ENCODE peak calls at places on chromosomes 3 and 15, in ten cellular contexts. One of them, this sample, is unnamed.

GRCh38 chr15:63805993-63806980 is 27.5 kb downstream of the HERC1 start:
- DNase-seq in activated T-cell treated with anti-CD3 and anti-CD28 coated beads for 1 hour: no peak
- DNase-seq in memory B cell: no peak
- DNase-seq in cerebellum: no peak
- DNase-seq in foreskin fibroblast: no peak
- DNase-seq in A549: no peak
- DNase-seq in NCI-H774: no peak
- DNase-seq in SIG-M5: no peak
- DNase-seq in kidney glomerular epithelial cell: no peak
- DNase-seq in NCI-H1417: no peak
- DNase-seq in this sample: no peak

GRCh38 chr15:78638658-78639314 is 2.2 kb downstream of the CHRNB4 start:
- DNase-seq in activated T-cell treated with anti-CD3 and anti-CD28 coated beads for 1 hour: peak
- DNase-seq in memory B cell: peak
- DNase-seq in cerebellum: no peak
- DNase-seq in foreskin fibroblast: peak
- DNase-seq in A549: peak
- DNase-seq in NCI-H774: peak
- DNase-seq in SIG-M5: no peak
- DNase-seq in kidney glomerular epithelial cell: peak
- DNase-seq in NCI-H1417: peak
- DNase-seq in this sample: peak

GRCh38 chr3:5022187-5022965 is 43.1 kb downstream of the BHLHE40 start:
- DNase-seq in activated T-cell treated with anti-CD3 and anti-CD28 coated beads for 1 hour: no peak
- DNase-seq in memory B cell: no peak
- DNase-seq in cerebellum: no peak
- DNase-seq in foreskin fibroblast: no peak
- DNase-seq in A549: no peak
- DNase-seq in NCI-H774: no peak
- DNase-seq in SIG-M5: no peak
- DNase-seq in kidney glomerular epithelial cell: peak
- DNase-seq in NCI-H1417: no peak
- DNase-seq in this sample: no peak

GRCh38 chr3:178203152-178203551 is 333.1 kb upstream of the KCNMB2 start:
- DNase-seq in activated T-cell treated with anti-CD3 and anti-CD28 coated beads for 1 hour: no peak
- DNase-seq in memory B cell: no peak
- DNase-seq in cerebellum: peak
- DNase-seq in foreskin fibroblast: no peak
- DNase-seq in A549: no peak
- DNase-seq in NCI-H774: no peak
- DNase-seq in SIG-M5: no peak
- DNase-seq in kidney glomerular epithelial cell: no peak
- DNase-seq in NCI-H1417: no peak
- DNase-seq in this sample: no peak

GRCh38 chr15:31328999-31329639 is 2.5 kb downstream of the KLF13 start:
- DNase-seq in activated T-cell treated with anti-CD3 and anti-CD28 coated beads for 1 hour: no peak
- DNase-seq in memory B cell: no peak
- DNase-seq in cerebellum: no peak
- DNase-seq in foreskin fibroblast: no peak
- DNase-seq in A549: no peak
- DNase-seq in NCI-H774: no peak
- DNase-seq in SIG-M5: no peak
- DNase-seq in kidney glomerular epithelial cell: no peak
- DNase-seq in NCI-H1417: peak
- DNase-seq in this sample: peak

GRCh38 chr3:155441026-155441425 is 147.5 kb upstream of the STRIT1 start:
- DNase-seq in activated T-cell treated with anti-CD3 and anti-CD28 coated beads for 1 hour: no peak
- DNase-seq in memory B cell: no peak
- DNase-seq in cerebellum: no peak
- DNase-seq in foreskin fibroblast: no peak
- DNase-seq in A549: no peak
- DNase-seq in NCI-H774: no peak
- DNase-seq in SIG-M5: no peak
- DNase-seq in kidney glomerular epithelial cell: no peak
- DNase-seq in NCI-H1417: no peak
- DNase-seq in this sample: no peak

GRCh38 chr15:29860872-29861271 is 38.6 kb upstream of the TJP1 start:
- DNase-seq in activated T-cell treated with anti-CD3 and anti-CD28 coated beads for 1 hour: no peak
- DNase-seq in memory B cell: no peak
- DNase-seq in cerebellum: no peak
- DNase-seq in foreskin fibroblast: no peak
- DNase-seq in A549: no peak
- DNase-seq in NCI-H774: no peak
- DNase-seq in SIG-M5: no peak
- DNase-seq in kidney glomerular epithelial cell: no peak
- DNase-seq in NCI-H1417: no peak
- DNase-seq in this sample: no peak

GRCh38 chr3:141853146-141853690 is 23.2 kb upstream of the ATP1B3 start:
- DNase-seq in activated T-cell treated with anti-CD3 and anti-CD28 coated beads for 1 hour: no peak
- DNase-seq in memory B cell: no peak
- DNase-seq in cerebellum: no peak
- DNase-seq in foreskin fibroblast: no peak
- DNase-seq in A549: no peak
- DNase-seq in NCI-H774: no peak
- DNase-seq in SIG-M5: no peak
- DNase-seq in kidney glomerular epithelial cell: no peak
- DNase-seq in NCI-H1417: no peak
- DNase-seq in this sample: no peak

GRCh38 chr3:55505776-55506175 is 18.7 kb upstream of the WNT5A start:
- DNase-seq in activated T-cell treated with anti-CD3 and anti-CD28 coated beads for 1 hour: no peak
- DNase-seq in memory B cell: no peak
- DNase-seq in cerebellum: no peak
- DNase-seq in foreskin fibroblast: no peak
- DNase-seq in A549: no peak
- DNase-seq in NCI-H774: no peak
- DNase-seq in SIG-M5: no peak
- DNase-seq in kidney glomerular epithelial cell: no peak
- DNase-seq in NCI-H1417: no peak
- DNase-seq in this sample: no peak

GRCh38 chr3:194760740-194761139 is 75.1 kb downstream of the FAM43A start:
- DNase-seq in activated T-cell treated with anti-CD3 and anti-CD28 coated beads for 1 hour: no peak
- DNase-seq in memory B cell: no peak
- DNase-seq in cerebellum: no peak
- DNase-seq in foreskin fibroblast: no peak
- DNase-seq in A549: no peak
- DNase-seq in NCI-H774: no peak
- DNase-seq in SIG-M5: no peak
- DNase-seq in kidney glomerular epithelial cell: no peak
- DNase-seq in NCI-H1417: no peak
- DNase-seq in this sample: no peak

GRCh38 chr3:37024820-37025405 is 31.6 kb downstream of the MLH1 start:
- DNase-seq in activated T-cell treated with anti-CD3 and anti-CD28 coated beads for 1 hour: no peak
- DNase-seq in memory B cell: no peak
- DNase-seq in cerebellum: no peak
- DNase-seq in foreskin fibroblast: no peak
- DNase-seq in A549: peak
- DNase-seq in NCI-H774: no peak
- DNase-seq in SIG-M5: peak
- DNase-seq in kidney glomerular epithelial cell: no peak
- DNase-seq in NCI-H1417: no peak
- DNase-seq in this sample: no peak

GRCh38 chr3:25834346-25834745 is 44.5 kb downstream of the OXSM start:
- DNase-seq in activated T-cell treated with anti-CD3 and anti-CD28 coated beads for 1 hour: no peak
- DNase-seq in memory B cell: no peak
- DNase-seq in cerebellum: no peak
- DNase-seq in foreskin fibroblast: no peak
- DNase-seq in A549: no peak
- DNase-seq in NCI-H774: no peak
- DNase-seq in SIG-M5: no peak
- DNase-seq in kidney glomerular epithelial cell: no peak
- DNase-seq in NCI-H1417: no peak
- DNase-seq in this sample: no peak

GRCh38 chr3:63809607-63810006 is 9.5 kb upstream of the C3orf49 start:
- DNase-seq in activated T-cell treated with anti-CD3 and anti-CD28 coated beads for 1 hour: no peak
- DNase-seq in memory B cell: no peak
- DNase-seq in cerebellum: no peak
- DNase-seq in foreskin fibroblast: peak
- DNase-seq in A549: no peak
- DNase-seq in NCI-H774: no peak
- DNase-seq in SIG-M5: no peak
- DNase-seq in kidney glomerular epithelial cell: no peak
- DNase-seq in NCI-H1417: no peak
- DNase-seq in this sample: no peak

GRCh38 chr3:32814371-32814770 is 3.4 kb upstream of the TRIM71 start:
- DNase-seq in activated T-cell treated with anti-CD3 and anti-CD28 coated beads for 1 hour: no peak
- DNase-seq in memory B cell: no peak
- DNase-seq in cerebellum: no peak
- DNase-seq in foreskin fibroblast: no peak
- DNase-seq in A549: no peak
- DNase-seq in NCI-H774: no peak
- DNase-seq in SIG-M5: peak
- DNase-seq in kidney glomerular epithelial cell: no peak
- DNase-seq in NCI-H1417: no peak
- DNase-seq in this sample: no peak

GRCh38 chr15:40046721-40047412 is 7.9 kb upstream of the SRP14 start:
- DNase-seq in activated T-cell treated with anti-CD3 and anti-CD28 coated beads for 1 hour: no peak
- DNase-seq in memory B cell: no peak
- DNase-seq in cerebellum: no peak
- DNase-seq in foreskin fibroblast: peak
- DNase-seq in A549: peak
- DNase-seq in NCI-H774: no peak
- DNase-seq in SIG-M5: no peak
- DNase-seq in kidney glomerular epithelial cell: peak
- DNase-seq in NCI-H1417: no peak
- DNase-seq in this sample: no peak

GRCh38 chr3:46858456-46858855 is 4.8 kb downstream of the MYL3 start:
- DNase-seq in activated T-cell treated with anti-CD3 and anti-CD28 coated beads for 1 hour: no peak
- DNase-seq in memory B cell: no peak
- DNase-seq in cerebellum: no peak
- DNase-seq in foreskin fibroblast: no peak
- DNase-seq in A549: no peak
- DNase-seq in NCI-H774: no peak
- DNase-seq in SIG-M5: no peak
- DNase-seq in kidney glomerular epithelial cell: no peak
- DNase-seq in NCI-H1417: no peak
- DNase-seq in this sample: no peak

GRCh38 chr3:143000525-143000924 is 845 bp upstream of the U2SURP start:
- DNase-seq in activated T-cell treated with anti-CD3 and anti-CD28 coated beads for 1 hour: no peak
- DNase-seq in memory B cell: no peak
- DNase-seq in cerebellum: no peak
- DNase-seq in foreskin fibroblast: peak
- DNase-seq in A549: no peak
- DNase-seq in NCI-H774: no peak
- DNase-seq in SIG-M5: no peak
- DNase-seq in kidney glomerular epithelial cell: peak
- DNase-seq in NCI-H1417: peak
- DNase-seq in this sample: no peak

GRCh38 chr3:173258721-173259120 is 117.7 kb upstream of the SPATA16 start:
- DNase-seq in activated T-cell treated with anti-CD3 and anti-CD28 coated beads for 1 hour: no peak
- DNase-seq in memory B cell: no peak
- DNase-seq in cerebellum: no peak
- DNase-seq in foreskin fibroblast: no peak
- DNase-seq in A549: no peak
- DNase-seq in NCI-H774: no peak
- DNase-seq in SIG-M5: no peak
- DNase-seq in kidney glomerular epithelial cell: no peak
- DNase-seq in NCI-H1417: no peak
- DNase-seq in this sample: no peak

GRCh38 chr3:13262493-13263211 is 157.5 kb downstream of the NUP210 start:
- DNase-seq in activated T-cell treated with anti-CD3 and anti-CD28 coated beads for 1 hour: no peak
- DNase-seq in memory B cell: no peak
- DNase-seq in cerebellum: no peak
- DNase-seq in foreskin fibroblast: no peak
- DNase-seq in A549: peak
- DNase-seq in NCI-H774: no peak
- DNase-seq in SIG-M5: no peak
- DNase-seq in kidney glomerular epithelial cell: peak
- DNase-seq in NCI-H1417: no peak
- DNase-seq in this sample: no peak

GRCh38 chr3:192422998-192423349 is 304.4 kb downstream of the FGF12 start:
- DNase-seq in activated T-cell treated with anti-CD3 and anti-CD28 coated beads for 1 hour: no peak
- DNase-seq in memory B cell: no peak
- DNase-seq in cerebellum: no peak
- DNase-seq in foreskin fibroblast: no peak
- DNase-seq in A549: no peak
- DNase-seq in NCI-H774: peak
- DNase-seq in SIG-M5: no peak
- DNase-seq in kidney glomerular epithelial cell: peak
- DNase-seq in NCI-H1417: peak
- DNase-seq in this sample: no peak

GRCh38 chr3:168269019-168269418 is 173.3 kb upstream of the GOLIM4 start:
- DNase-seq in activated T-cell treated with anti-CD3 and anti-CD28 coated beads for 1 hour: no peak
- DNase-seq in memory B cell: no peak
- DNase-seq in cerebellum: no peak
- DNase-seq in foreskin fibroblast: no peak
- DNase-seq in A549: no peak
- DNase-seq in NCI-H774: no peak
- DNase-seq in SIG-M5: no peak
- DNase-seq in kidney glomerular epithelial cell: no peak
- DNase-seq in NCI-H1417: peak
- DNase-seq in this sample: no peak

GRCh38 chr3:138569090-138569489 is 25.0 kb downstream of the CEP70 start:
- DNase-seq in activated T-cell treated with anti-CD3 and anti-CD28 coated beads for 1 hour: no peak
- DNase-seq in memory B cell: no peak
- DNase-seq in cerebellum: no peak
- DNase-seq in foreskin fibroblast: no peak
- DNase-seq in A549: no peak
- DNase-seq in NCI-H774: no peak
- DNase-seq in SIG-M5: no peak
- DNase-seq in kidney glomerular epithelial cell: no peak
- DNase-seq in NCI-H1417: no peak
- DNase-seq in this sample: no peak

GRCh38 chr3:177887475-177887874 is 648.8 kb upstream of the KCNMB2 start:
- DNase-seq in activated T-cell treated with anti-CD3 and anti-CD28 coated beads for 1 hour: no peak
- DNase-seq in memory B cell: no peak
- DNase-seq in cerebellum: no peak
- DNase-seq in foreskin fibroblast: no peak
- DNase-seq in A549: no peak
- DNase-seq in NCI-H774: no peak
- DNase-seq in SIG-M5: no peak
- DNase-seq in kidney glomerular epithelial cell: no peak
- DNase-seq in NCI-H1417: no peak
- DNase-seq in this sample: no peak

GRCh38 chr3:189914799-189915198 is 205.9 kb downstream of the P3H2 start:
- DNase-seq in activated T-cell treated with anti-CD3 and anti-CD28 coated beads for 1 hour: no peak
- DNase-seq in memory B cell: no peak
- DNase-seq in cerebellum: no peak
- DNase-seq in foreskin fibroblast: peak
- DNase-seq in A549: peak
- DNase-seq in NCI-H774: no peak
- DNase-seq in SIG-M5: peak
- DNase-seq in kidney glomerular epithelial cell: peak
- DNase-seq in NCI-H1417: no peak
- DNase-seq in this sample: no peak

GRCh38 chr3:43503067-43503728 is 118.6 kb downstream of the ANO10 start:
- DNase-seq in activated T-cell treated with anti-CD3 and anti-CD28 coated beads for 1 hour: no peak
- DNase-seq in memory B cell: no peak
- DNase-seq in cerebellum: peak
- DNase-seq in foreskin fibroblast: no peak
- DNase-seq in A549: peak
- DNase-seq in NCI-H774: no peak
- DNase-seq in SIG-M5: no peak
- DNase-seq in kidney glomerular epithelial cell: peak
- DNase-seq in NCI-H1417: peak
- DNase-seq in this sample: no peak

GRCh38 chr3:42755681-42756578 is 17.1 kb downstream of the CCDC13 start:
- DNase-seq in activated T-cell treated with anti-CD3 and anti-CD28 coated beads for 1 hour: no peak
- DNase-seq in memory B cell: no peak
- DNase-seq in cerebellum: no peak
- DNase-seq in foreskin fibroblast: peak
- DNase-seq in A549: peak
- DNase-seq in NCI-H774: no peak
- DNase-seq in SIG-M5: no peak
- DNase-seq in kidney glomerular epithelial cell: peak
- DNase-seq in NCI-H1417: peak
- DNase-seq in this sample: no peak

GRCh38 chr15:81256916-81257315 is 60.2 kb downstream of the IL16 start:
- DNase-seq in activated T-cell treated with anti-CD3 and anti-CD28 coated beads for 1 hour: no peak
- DNase-seq in memory B cell: no peak
- DNase-seq in cerebellum: peak
- DNase-seq in foreskin fibroblast: peak
- DNase-seq in A549: peak
- DNase-seq in NCI-H774: no peak
- DNase-seq in SIG-M5: no peak
- DNase-seq in kidney glomerular epithelial cell: peak
- DNase-seq in NCI-H1417: peak
- DNase-seq in this sample: no peak

GRCh38 chr15:44479343-44479742 is 51.9 kb downstream of the CTDSPL2 start:
- DNase-seq in activated T-cell treated with anti-CD3 and anti-CD28 coated beads for 1 hour: no peak
- DNase-seq in memory B cell: no peak
- DNase-seq in cerebellum: no peak
- DNase-seq in foreskin fibroblast: no peak
- DNase-seq in A549: no peak
- DNase-seq in NCI-H774: no peak
- DNase-seq in SIG-M5: no peak
- DNase-seq in kidney glomerular epithelial cell: no peak
- DNase-seq in NCI-H1417: no peak
- DNase-seq in this sample: no peak